ENCODE peak calls at places on chromosome 15, in eight cellular contexts. J, P, V, Q, W, L, I and X are unnamed samples.

GRCh38 chr15:33107950-33108349 is 86.6 kb downstream of the FMN1 start:
- DNase-seq in L (no peak), V (no peak), Q (no peak), I (no peak), J (no peak), P (no peak), W (no peak), X (no peak)

GRCh38 chr15:40252438-40253178 is 13.7 kb downstream of the PAK6 start:
- DNase-seq in P (peak; percentile 39), V (no peak), Q (no peak), L (peak; percentile 66), W (no peak), J (no peak), I (no peak), X (no peak)

GRCh38 chr15:92098869-92099268 is 245.4 kb downstream of the SLCO3A1 start:
- DNase-seq in P (no peak), Q (peak; percentile 58), J (no peak), I (no peak), V (no peak), W (peak; percentile 23), L (no peak), X (no peak)

GRCh38 chr15:64454282-64454681 is 6.1 kb upstream of the ZNF609 start:
- DNase-seq in W (no peak), V (no peak), J (no peak), P (no peak), Q (no peak), L (no peak), I (no peak), X (no peak)

GRCh38 chr15:81274932-81275341 is 49.0 kb downstream of the STARD5 start:
- DNase-seq in Q (peak; percentile 81), L (peak; percentile 83), W (peak; percentile 75), J (peak; percentile 75), P (peak; percentile 81), V (peak; percentile 66), I (peak; percentile 61), X (peak; percentile 44)

GRCh38 chr15:88656760-88657221 is 18.0 kb downstream of the ISG20 start:
- DNase-seq in V (no peak), P (no peak), J (no peak), L (no peak), W (no peak), I (no peak), Q (no peak), X (no peak)

GRCh38 chr15:36545451-36545992 is 33.9 kb upstream of the CDIN1 start:
- DNase-seq in W (no peak), J (no peak), L (no peak), I (no peak), Q (no peak), P (no peak), V (no peak), X (no peak)

GRCh38 chr15:35630570-35630969 is 84.6 kb upstream of the DPH6 start:
- DNase-seq in Q (no peak), I (no peak), P (peak; percentile 0), V (no peak), J (no peak), L (no peak), W (peak; percentile 10), X (no peak)

GRCh38 chr15:37794947-37795346 is 139.5 kb upstream of the TMCO5A start:
- DNase-seq in Q (no peak), W (no peak), L (no peak), I (no peak), J (no peak), V (no peak), P (no peak), X (no peak)

GRCh38 chr15:34325368-34325767 is 12.2 kb downstream of the SLC12A6 start:
- DNase-seq in J (no peak), W (no peak), P (no peak), L (no peak), V (no peak), Q (no peak), I (no peak), X (no peak)

GRCh38 chr15:82128401-82129143 is 82.8 kb upstream of the MEX3B start:
- DNase-seq in W (no peak), I (no peak), Q (no peak), P (no peak), V (no peak), L (no peak), J (no peak), X (peak; percentile 68)

GRCh38 chr15:91965501-91966180 is 112.1 kb downstream of the SLCO3A1 start:
- DNase-seq in Q (no peak), V (peak; percentile 46), J (no peak), L (no peak), P (peak; percentile 77), W (no peak), I (peak; percentile 79), X (peak; percentile 82)

GRCh38 chr15:63531586-63531985 is 27.2 kb downstream of the USP3 start:
- DNase-seq in J (no peak), P (no peak), I (no peak), V (no peak), W (no peak), L (no peak), Q (no peak), X (no peak)

GRCh38 chr15:49370782-49371181 is 52.3 kb upstream of the FGF7 start:
- DNase-seq in L (no peak), I (no peak), J (no peak), V (peak; percentile 28), Q (no peak), W (no peak), P (no peak), X (no peak)